ENCODE peak calls at places on chromosome 17, in four cellular contexts. L is fibroblast of mammary gland, H is heart right ventricle, F is progenitor cell of endocrine pancreas. B is an unnamed sample.

GRCh38 chr17:29826045-29826692 is 103.9 kb downstream of the SSH2 start:
- DNase-seq in L (no peak), H (no peak), F (no peak), B (no peak)

GRCh38 chr17:18064053-18064452 is 23.7 kb upstream of the DRG2 start:
- DNase-seq in L (no peak), H (no peak), F (no peak), B (no peak)

GRCh38 chr17:259341-259976 is 78.0 kb upstream of the DOC2B start:
- DNase-seq in L (no peak), H (no peak), F (no peak), B (no peak)

GRCh38 chr17:50618941-50619340 is 15.7 kb upstream of the ABCC3 start:
- DNase-seq in L (no peak), H (no peak), F (no peak), B (peak; percentile 38)

GRCh38 chr17:32191306-32191705 is 49.0 kb downstream of the RHOT1 start:
- DNase-seq in L (peak; percentile 46), H (no peak), F (no peak), B (peak; percentile 90)

GRCh38 chr17:74737299-74738050 is 419 bp downstream of the RAB37 start:
- DNase-seq in L (peak; percentile 9), H (no peak), F (no peak), B (peak; percentile 50)

GRCh38 chr17:73686126-73686525 is 41.9 kb upstream of the SDK2 start:
- DNase-seq in L (no peak), H (no peak), F (no peak), B (no peak)

GRCh38 chr17:11900103-11900502 is 97.2 kb downstream of the ZNF18 start:
- DNase-seq in L (no peak), H (no peak), F (no peak), B (no peak)

GRCh38 chr17:81685108-81685507 is 1.3 kb downstream of the HGS start:
- DNase-seq in L (peak; percentile 87), H (no peak), F (no peak), B (peak; percentile 96)

B was measured in ELR.